ENCODE peak calls at places on chromosomes 5 and 9, in eight cellular contexts. One of them, this sample, is unnamed.

GRCh38 chr5:81747030-81747429 is 3.9 kb downstream of the SSBP2 start:
- DNase-seq in adipocyte: no peak
- DNase-seq in activated CD8-positive, alpha-beta T cell treated with anti-CD3 and anti-CD28 coated beads for 36 hours: no peak
- DNase-seq in BE2C: no peak
- DNase-seq in stimulated activated CD4-positive, alpha-beta T cell treated with anti-CD3 and anti-CD28 coated beads, Interleukin-12 subunit alpha, Interleukin-12 subunit beta, amount 100 ng/mL, for 4 hours: no peak
- DNase-seq in stimulated activated CD8-positive, alpha-beta memory T cell treated with anti-CD3 and anti-CD28 coated beads, Interleukin-12 subunit alpha, Interleukin-12 subunit beta, amount 100 ng/mL, for 1 hour: no peak
- DNase-seq in foreskin fibroblast: no peak
- DNase-seq in coronary artery: no peak
- DNase-seq in this sample: no peak

GRCh38 chr9:126248680-126249079 is 77.9 kb upstream of the MVB12B start:
- DNase-seq in adipocyte: peak; percentile 46
- DNase-seq in activated CD8-positive, alpha-beta T cell treated with anti-CD3 and anti-CD28 coated beads for 36 hours: no peak
- DNase-seq in BE2C: no peak
- DNase-seq in stimulated activated CD4-positive, alpha-beta T cell treated with anti-CD3 and anti-CD28 coated beads, Interleukin-12 subunit alpha, Interleukin-12 subunit beta, amount 100 ng/mL, for 4 hours: no peak
- DNase-seq in stimulated activated CD8-positive, alpha-beta memory T cell treated with anti-CD3 and anti-CD28 coated beads, Interleukin-12 subunit alpha, Interleukin-12 subunit beta, amount 100 ng/mL, for 1 hour: no peak
- DNase-seq in foreskin fibroblast: peak; percentile 62
- DNase-seq in coronary artery: no peak
- DNase-seq in this sample: no peak

GRCh38 chr9:21031091-21031817 is at the start of gene HACD4:
- DNase-seq in adipocyte: peak; percentile 67
- DNase-seq in activated CD8-positive, alpha-beta T cell treated with anti-CD3 and anti-CD28 coated beads for 36 hours: peak; percentile 74
- DNase-seq in BE2C: no peak
- DNase-seq in stimulated activated CD4-positive, alpha-beta T cell treated with anti-CD3 and anti-CD28 coated beads, Interleukin-12 subunit alpha, Interleukin-12 subunit beta, amount 100 ng/mL, for 4 hours: peak; percentile 57
- DNase-seq in stimulated activated CD8-positive, alpha-beta memory T cell treated with anti-CD3 and anti-CD28 coated beads, Interleukin-12 subunit alpha, Interleukin-12 subunit beta, amount 100 ng/mL, for 1 hour: peak; percentile 48
- DNase-seq in foreskin fibroblast: peak; percentile 83
- DNase-seq in coronary artery: peak; percentile 76
- DNase-seq in this sample: no peak

GRCh38 chr9:96025995-96026572 is 150.6 kb downstream of the ERCC6L2 start:
- DNase-seq in adipocyte: no peak
- DNase-seq in activated CD8-positive, alpha-beta T cell treated with anti-CD3 and anti-CD28 coated beads for 36 hours: no peak
- DNase-seq in BE2C: peak; percentile 30
- DNase-seq in stimulated activated CD4-positive, alpha-beta T cell treated with anti-CD3 and anti-CD28 coated beads, Interleukin-12 subunit alpha, Interleukin-12 subunit beta, amount 100 ng/mL, for 4 hours: no peak
- DNase-seq in stimulated activated CD8-positive, alpha-beta memory T cell treated with anti-CD3 and anti-CD28 coated beads, Interleukin-12 subunit alpha, Interleukin-12 subunit beta, amount 100 ng/mL, for 1 hour: no peak
- DNase-seq in foreskin fibroblast: no peak
- DNase-seq in coronary artery: no peak
- DNase-seq in this sample: no peak

GRCh38 chr5:79795764-79796398 is 106.2 kb downstream of the CMYA5 start:
- DNase-seq in adipocyte: no peak
- DNase-seq in activated CD8-positive, alpha-beta T cell treated with anti-CD3 and anti-CD28 coated beads for 36 hours: no peak
- DNase-seq in BE2C: no peak
- DNase-seq in stimulated activated CD4-positive, alpha-beta T cell treated with anti-CD3 and anti-CD28 coated beads, Interleukin-12 subunit alpha, Interleukin-12 subunit beta, amount 100 ng/mL, for 4 hours: no peak
- DNase-seq in stimulated activated CD8-positive, alpha-beta memory T cell treated with anti-CD3 and anti-CD28 coated beads, Interleukin-12 subunit alpha, Interleukin-12 subunit beta, amount 100 ng/mL, for 1 hour: no peak
- DNase-seq in foreskin fibroblast: no peak
- DNase-seq in coronary artery: no peak
- DNase-seq in this sample: peak; percentile 80

GRCh38 chr5:56669534-56670483 is 145.5 kb upstream of the MAP3K1 start:
- DNase-seq in adipocyte: no peak
- DNase-seq in activated CD8-positive, alpha-beta T cell treated with anti-CD3 and anti-CD28 coated beads for 36 hours: peak; percentile 63
- DNase-seq in BE2C: no peak
- DNase-seq in stimulated activated CD4-positive, alpha-beta T cell treated with anti-CD3 and anti-CD28 coated beads, Interleukin-12 subunit alpha, Interleukin-12 subunit beta, amount 100 ng/mL, for 4 hours: peak; percentile 23
- DNase-seq in stimulated activated CD8-positive, alpha-beta memory T cell treated with anti-CD3 and anti-CD28 coated beads, Interleukin-12 subunit alpha, Interleukin-12 subunit beta, amount 100 ng/mL, for 1 hour: no peak
- DNase-seq in foreskin fibroblast: peak; percentile 70
- DNase-seq in coronary artery: no peak
- DNase-seq in this sample: no peak

GRCh38 chr5:36950586-36951457 is 74.3 kb downstream of the NIPBL start:
- DNase-seq in adipocyte: peak; percentile 67
- DNase-seq in activated CD8-positive, alpha-beta T cell treated with anti-CD3 and anti-CD28 coated beads for 36 hours: no peak
- DNase-seq in BE2C: no peak
- DNase-seq in stimulated activated CD4-positive, alpha-beta T cell treated with anti-CD3 and anti-CD28 coated beads, Interleukin-12 subunit alpha, Interleukin-12 subunit beta, amount 100 ng/mL, for 4 hours: no peak
- DNase-seq in stimulated activated CD8-positive, alpha-beta memory T cell treated with anti-CD3 and anti-CD28 coated beads, Interleukin-12 subunit alpha, Interleukin-12 subunit beta, amount 100 ng/mL, for 1 hour: no peak
- DNase-seq in foreskin fibroblast: peak; percentile 67
- DNase-seq in coronary artery: no peak
- DNase-seq in this sample: no peak

GRCh38 chr5:56983593-56984361 is 31.9 kb upstream of the MIER3 start:
- DNase-seq in adipocyte: no peak
- DNase-seq in activated CD8-positive, alpha-beta T cell treated with anti-CD3 and anti-CD28 coated beads for 36 hours: no peak
- DNase-seq in BE2C: no peak
- DNase-seq in stimulated activated CD4-positive, alpha-beta T cell treated with anti-CD3 and anti-CD28 coated beads, Interleukin-12 subunit alpha, Interleukin-12 subunit beta, amount 100 ng/mL, for 4 hours: no peak
- DNase-seq in stimulated activated CD8-positive, alpha-beta memory T cell treated with anti-CD3 and anti-CD28 coated beads, Interleukin-12 subunit alpha, Interleukin-12 subunit beta, amount 100 ng/mL, for 1 hour: no peak
- DNase-seq in foreskin fibroblast: no peak
- DNase-seq in coronary artery: no peak
- DNase-seq in this sample: no peak

GRCh38 chr9:12289711-12290110 is 403.5 kb upstream of the TYRP1 start:
- DNase-seq in adipocyte: no peak
- DNase-seq in activated CD8-positive, alpha-beta T cell treated with anti-CD3 and anti-CD28 coated beads for 36 hours: no peak
- DNase-seq in BE2C: no peak
- DNase-seq in stimulated activated CD4-positive, alpha-beta T cell treated with anti-CD3 and anti-CD28 coated beads, Interleukin-12 subunit alpha, Interleukin-12 subunit beta, amount 100 ng/mL, for 4 hours: no peak
- DNase-seq in stimulated activated CD8-positive, alpha-beta memory T cell treated with anti-CD3 and anti-CD28 coated beads, Interleukin-12 subunit alpha, Interleukin-12 subunit beta, amount 100 ng/mL, for 1 hour: no peak
- DNase-seq in foreskin fibroblast: no peak
- DNase-seq in coronary artery: no peak
- DNase-seq in this sample: no peak

GRCh38 chr5:128813317-128813716 is 152.0 kb upstream of the SLC27A6 start:
- DNase-seq in adipocyte: no peak
- DNase-seq in activated CD8-positive, alpha-beta T cell treated with anti-CD3 and anti-CD28 coated beads for 36 hours: no peak
- DNase-seq in BE2C: no peak
- DNase-seq in stimulated activated CD4-positive, alpha-beta T cell treated with anti-CD3 and anti-CD28 coated beads, Interleukin-12 subunit alpha, Interleukin-12 subunit beta, amount 100 ng/mL, for 4 hours: no peak
- DNase-seq in stimulated activated CD8-positive, alpha-beta memory T cell treated with anti-CD3 and anti-CD28 coated beads, Interleukin-12 subunit alpha, Interleukin-12 subunit beta, amount 100 ng/mL, for 1 hour: no peak
- DNase-seq in foreskin fibroblast: no peak
- DNase-seq in coronary artery: no peak
- DNase-seq in this sample: no peak

GRCh38 chr9:84670106-84670800 is 724 bp downstream of the NTRK2 start:
- DNase-seq in adipocyte: peak; percentile 1
- DNase-seq in activated CD8-positive, alpha-beta T cell treated with anti-CD3 and anti-CD28 coated beads for 36 hours: no peak
- DNase-seq in BE2C: no peak
- DNase-seq in stimulated activated CD4-positive, alpha-beta T cell treated with anti-CD3 and anti-CD28 coated beads, Interleukin-12 subunit alpha, Interleukin-12 subunit beta, amount 100 ng/mL, for 4 hours: no peak
- DNase-seq in stimulated activated CD8-positive, alpha-beta memory T cell treated with anti-CD3 and anti-CD28 coated beads, Interleukin-12 subunit alpha, Interleukin-12 subunit beta, amount 100 ng/mL, for 1 hour: no peak
- DNase-seq in foreskin fibroblast: peak; percentile 27
- DNase-seq in coronary artery: peak; percentile 83
- DNase-seq in this sample: no peak

GRCh38 chr9:18863821-18864220 is 169.2 kb downstream of the SAXO1 start:
- DNase-seq in adipocyte: no peak
- DNase-seq in activated CD8-positive, alpha-beta T cell treated with anti-CD3 and anti-CD28 coated beads for 36 hours: no peak
- DNase-seq in BE2C: no peak
- DNase-seq in stimulated activated CD4-positive, alpha-beta T cell treated with anti-CD3 and anti-CD28 coated beads, Interleukin-12 subunit alpha, Interleukin-12 subunit beta, amount 100 ng/mL, for 4 hours: no peak
- DNase-seq in stimulated activated CD8-positive, alpha-beta memory T cell treated with anti-CD3 and anti-CD28 coated beads, Interleukin-12 subunit alpha, Interleukin-12 subunit beta, amount 100 ng/mL, for 1 hour: no peak
- DNase-seq in foreskin fibroblast: peak; percentile 36
- DNase-seq in coronary artery: no peak
- DNase-seq in this sample: no peak

GRCh38 chr5:6712136-6712581 is 1.1 kb upstream of the TENT4A start:
- DNase-seq in adipocyte: peak; percentile 79
- DNase-seq in activated CD8-positive, alpha-beta T cell treated with anti-CD3 and anti-CD28 coated beads for 36 hours: peak; percentile 67
- DNase-seq in BE2C: peak; percentile 67
- DNase-seq in stimulated activated CD4-positive, alpha-beta T cell treated with anti-CD3 and anti-CD28 coated beads, Interleukin-12 subunit alpha, Interleukin-12 subunit beta, amount 100 ng/mL, for 4 hours: peak; percentile 40
- DNase-seq in stimulated activated CD8-positive, alpha-beta memory T cell treated with anti-CD3 and anti-CD28 coated beads, Interleukin-12 subunit alpha, Interleukin-12 subunit beta, amount 100 ng/mL, for 1 hour: no peak
- DNase-seq in foreskin fibroblast: peak; percentile 80
- DNase-seq in coronary artery: peak; percentile 87
- DNase-seq in this sample: peak; percentile 92

GRCh38 chr9:76808636-76809035 is 44.4 kb downstream of the PCA3 start:
- DNase-seq in adipocyte: no peak
- DNase-seq in activated CD8-positive, alpha-beta T cell treated with anti-CD3 and anti-CD28 coated beads for 36 hours: no peak
- DNase-seq in BE2C: no peak
- DNase-seq in stimulated activated CD4-positive, alpha-beta T cell treated with anti-CD3 and anti-CD28 coated beads, Interleukin-12 subunit alpha, Interleukin-12 subunit beta, amount 100 ng/mL, for 4 hours: no peak
- DNase-seq in stimulated activated CD8-positive, alpha-beta memory T cell treated with anti-CD3 and anti-CD28 coated beads, Interleukin-12 subunit alpha, Interleukin-12 subunit beta, amount 100 ng/mL, for 1 hour: no peak
- DNase-seq in foreskin fibroblast: peak; percentile 20
- DNase-seq in coronary artery: no peak
- DNase-seq in this sample: no peak

GRCh38 chr9:19181002-19181401 is 49.5 kb upstream of the DENND4C start:
- DNase-seq in adipocyte: no peak
- DNase-seq in activated CD8-positive, alpha-beta T cell treated with anti-CD3 and anti-CD28 coated beads for 36 hours: no peak
- DNase-seq in BE2C: no peak
- DNase-seq in stimulated activated CD4-positive, alpha-beta T cell treated with anti-CD3 and anti-CD28 coated beads, Interleukin-12 subunit alpha, Interleukin-12 subunit beta, amount 100 ng/mL, for 4 hours: no peak
- DNase-seq in stimulated activated CD8-positive, alpha-beta memory T cell treated with anti-CD3 and anti-CD28 coated beads, Interleukin-12 subunit alpha, Interleukin-12 subunit beta, amount 100 ng/mL, for 1 hour: no peak
- DNase-seq in foreskin fibroblast: no peak
- DNase-seq in coronary artery: no peak
- DNase-seq in this sample: no peak

GRCh38 chr9:117656007-117656406 is 48.2 kb upstream of the TLR4 start:
- DNase-seq in adipocyte: no peak
- DNase-seq in activated CD8-positive, alpha-beta T cell treated with anti-CD3 and anti-CD28 coated beads for 36 hours: no peak
- DNase-seq in BE2C: no peak
- DNase-seq in stimulated activated CD4-positive, alpha-beta T cell treated with anti-CD3 and anti-CD28 coated beads, Interleukin-12 subunit alpha, Interleukin-12 subunit beta, amount 100 ng/mL, for 4 hours: no peak
- DNase-seq in stimulated activated CD8-positive, alpha-beta memory T cell treated with anti-CD3 and anti-CD28 coated beads, Interleukin-12 subunit alpha, Interleukin-12 subunit beta, amount 100 ng/mL, for 1 hour: no peak
- DNase-seq in foreskin fibroblast: peak; percentile 13
- DNase-seq in coronary artery: no peak
- DNase-seq in this sample: no peak

GRCh38 chr9:37453827-37454226 is 11.4 kb downstream of the ZBTB5 start:
- DNase-seq in adipocyte: no peak
- DNase-seq in activated CD8-positive, alpha-beta T cell treated with anti-CD3 and anti-CD28 coated beads for 36 hours: no peak
- DNase-seq in BE2C: no peak
- DNase-seq in stimulated activated CD4-positive, alpha-beta T cell treated with anti-CD3 and anti-CD28 coated beads, Interleukin-12 subunit alpha, Interleukin-12 subunit beta, amount 100 ng/mL, for 4 hours: no peak
- DNase-seq in stimulated activated CD8-positive, alpha-beta memory T cell treated with anti-CD3 and anti-CD28 coated beads, Interleukin-12 subunit alpha, Interleukin-12 subunit beta, amount 100 ng/mL, for 1 hour: no peak
- DNase-seq in foreskin fibroblast: no peak
- DNase-seq in coronary artery: no peak
- DNase-seq in this sample: no peak

GRCh38 chr9:136093331-136093986 is 1.6 kb downstream of the NACC2 start:
- DNase-seq in adipocyte: peak; percentile 20
- DNase-seq in activated CD8-positive, alpha-beta T cell treated with anti-CD3 and anti-CD28 coated beads for 36 hours: no peak
- DNase-seq in BE2C: no peak
- DNase-seq in stimulated activated CD4-positive, alpha-beta T cell treated with anti-CD3 and anti-CD28 coated beads, Interleukin-12 subunit alpha, Interleukin-12 subunit beta, amount 100 ng/mL, for 4 hours: no peak
- DNase-seq in stimulated activated CD8-positive, alpha-beta memory T cell treated with anti-CD3 and anti-CD28 coated beads, Interleukin-12 subunit alpha, Interleukin-12 subunit beta, amount 100 ng/mL, for 1 hour: no peak
- DNase-seq in foreskin fibroblast: peak; percentile 53
- DNase-seq in coronary artery: no peak
- DNase-seq in this sample: no peak

GRCh38 chr5:59874675-59875074 is 18.9 kb downstream of the PDE4D start:
- DNase-seq in adipocyte: no peak
- DNase-seq in activated CD8-positive, alpha-beta T cell treated with anti-CD3 and anti-CD28 coated beads for 36 hours: no peak
- DNase-seq in BE2C: no peak
- DNase-seq in stimulated activated CD4-positive, alpha-beta T cell treated with anti-CD3 and anti-CD28 coated beads, Interleukin-12 subunit alpha, Interleukin-12 subunit beta, amount 100 ng/mL, for 4 hours: no peak
- DNase-seq in stimulated activated CD8-positive, alpha-beta memory T cell treated with anti-CD3 and anti-CD28 coated beads, Interleukin-12 subunit alpha, Interleukin-12 subunit beta, amount 100 ng/mL, for 1 hour: no peak
- DNase-seq in foreskin fibroblast: peak; percentile 60
- DNase-seq in coronary artery: no peak
- DNase-seq in this sample: no peak

GRCh38 chr5:141492168-141492885 is 3.4 kb downstream of the PCDHGC5 start:
- DNase-seq in adipocyte: no peak
- DNase-seq in activated CD8-positive, alpha-beta T cell treated with anti-CD3 and anti-CD28 coated beads for 36 hours: peak; percentile 39
- DNase-seq in BE2C: no peak
- DNase-seq in stimulated activated CD4-positive, alpha-beta T cell treated with anti-CD3 and anti-CD28 coated beads, Interleukin-12 subunit alpha, Interleukin-12 subunit beta, amount 100 ng/mL, for 4 hours: no peak
- DNase-seq in stimulated activated CD8-positive, alpha-beta memory T cell treated with anti-CD3 and anti-CD28 coated beads, Interleukin-12 subunit alpha, Interleukin-12 subunit beta, amount 100 ng/mL, for 1 hour: no peak
- DNase-seq in foreskin fibroblast: no peak
- DNase-seq in coronary artery: peak; percentile 72
- DNase-seq in this sample: no peak

GRCh38 chr5:108743344-108743743 is 4.4 kb upstream of the FER start:
- DNase-seq in adipocyte: peak; percentile 69
- DNase-seq in activated CD8-positive, alpha-beta T cell treated with anti-CD3 and anti-CD28 coated beads for 36 hours: no peak
- DNase-seq in BE2C: no peak
- DNase-seq in stimulated activated CD4-positive, alpha-beta T cell treated with anti-CD3 and anti-CD28 coated beads, Interleukin-12 subunit alpha, Interleukin-12 subunit beta, amount 100 ng/mL, for 4 hours: no peak
- DNase-seq in stimulated activated CD8-positive, alpha-beta memory T cell treated with anti-CD3 and anti-CD28 coated beads, Interleukin-12 subunit alpha, Interleukin-12 subunit beta, amount 100 ng/mL, for 1 hour: no peak
- DNase-seq in foreskin fibroblast: no peak
- DNase-seq in coronary artery: no peak
- DNase-seq in this sample: no peak

GRCh38 chr9:132982508-132982907 is 4.0 kb downstream of the GFI1B start:
- DNase-seq in adipocyte: no peak
- DNase-seq in activated CD8-positive, alpha-beta T cell treated with anti-CD3 and anti-CD28 coated beads for 36 hours: no peak
- DNase-seq in BE2C: no peak
- DNase-seq in stimulated activated CD4-positive, alpha-beta T cell treated with anti-CD3 and anti-CD28 coated beads, Interleukin-12 subunit alpha, Interleukin-12 subunit beta, amount 100 ng/mL, for 4 hours: no peak
- DNase-seq in stimulated activated CD8-positive, alpha-beta memory T cell treated with anti-CD3 and anti-CD28 coated beads, Interleukin-12 subunit alpha, Interleukin-12 subunit beta, amount 100 ng/mL, for 1 hour: no peak
- DNase-seq in foreskin fibroblast: no peak
- DNase-seq in coronary artery: no peak
- DNase-seq in this sample: no peak

This sample was measured in esophagus muscularis mucosa.